ENCODE peak calls at places on chromosomes 12 and 14, in eight cellular contexts. D, J, E, S, X, A, F and N are unnamed samples.
A peak's percentile ranks its signal among the peaks of the same experiment; 100 is the strongest.

GRCh38 chr12:108103517-108103916 is 25.6 kb upstream of the WSCD2 start:
- DNase-seq in D (no peak), S (no peak), X (no peak), F (no peak), E (no peak), J (no peak), A (no peak), N (no peak)

GRCh38 chr14:106809615-106810014 is 1283.2 kb downstream of the TMEM121 start:
- DNase-seq in F (no peak), S (no peak), J (no peak), E (no peak), X (no peak), A (no peak), D (no peak), N (no peak)

GRCh38 chr12:54428050-54429013 is 9.3 kb upstream of the ITGA5 start:
- DNase-seq in D (no peak), J (no peak), A (no peak), F (no peak), E (no peak), X (no peak), S (no peak), N (no peak)

GRCh38 chr12:116143883-116144266 is 133.6 kb downstream of the MED13L start:
- DNase-seq in D (no peak), S (no peak), F (peak; percentile 48), A (no peak), X (no peak), E (no peak), J (no peak), N (no peak)

GRCh38 chr12:9829990-9830389 is 2.7 kb downstream of the KLRF1 start:
- DNase-seq in E (no peak), X (no peak), A (no peak), D (no peak), S (no peak), F (no peak), J (no peak), N (no peak)

GRCh38 chr12:10361622-10362021 is 28.2 kb downstream of the KLRK1 start:
- DNase-seq in D (no peak), J (no peak), E (no peak), A (no peak), X (no peak), S (no peak), F (no peak), N (peak; percentile 27)

GRCh38 chr14:25007832-25008231 is 42.1 kb downstream of the STXBP6 start:
- DNase-seq in A (no peak), S (no peak), D (no peak), E (no peak), F (peak; percentile 30), J (no peak), X (no peak), N (no peak)

GRCh38 chr14:93751946-93752660 is 36.2 kb downstream of the PRIMA1 start:
- DNase-seq in E (no peak), A (no peak), J (no peak), D (no peak), X (no peak), F (no peak), S (no peak), N (no peak)

GRCh38 chr14:40312296-40312695 is 880.1 kb upstream of the FBXO33 start:
- DNase-seq in X (no peak), S (no peak), D (no peak), F (no peak), J (no peak), E (no peak), A (no peak), N (no peak)

GRCh38 chr14:40308240-40308639 is 876.0 kb upstream of the FBXO33 start:
- DNase-seq in S (no peak), E (no peak), X (no peak), A (no peak), D (no peak), F (no peak), J (no peak), N (no peak)

GRCh38 chr14:40309124-40309523 is 876.9 kb upstream of the FBXO33 start:
- DNase-seq in A (no peak), E (no peak), D (no peak), S (no peak), F (no peak), X (no peak), J (no peak), N (no peak)
- H3K9me3 ChIP-seq in A (no peaks in the 10 kb centered on the region), E (peaks cover 6% of the 10 kb centered on the region), D (no peaks in the 10 kb centered on the region), S (no peaks in the 10 kb centered on the region), F (no peaks in the 10 kb centered on the region), X (no peaks in the 10 kb centered on the region), J (no peaks in the 10 kb centered on the region), N (peaks cover 3% of the 10 kb centered on the region)

GRCh38 chr12:63865448-63865847 is 20.9 kb downstream of the SRGAP1 start:
- DNase-seq in D (no peak), X (no peak), S (no peak), F (no peak), A (no peak), J (no peak), E (no peak), N (no peak)

GRCh38 chr12:63864456-63864709 is 19.9 kb downstream of the SRGAP1 start:
- DNase-seq in E (no peak), F (no peak), J (no peak), S (no peak), D (no peak), A (no peak), X (no peak), N (no peak)

GRCh38 chr12:63857771-63858670 is 13.5 kb downstream of the SRGAP1 start:
- DNase-seq in F (no peak), E (no peak), X (no peak), A (no peak), J (no peak), S (no peak), D (no peak), N (no peak)

GRCh38 chr12:63863658-63864455 is 19.4 kb downstream of the SRGAP1 start:
- DNase-seq in A (no peak), D (no peak), J (no peak), X (no peak), S (no peak), E (no peak), F (no peak), N (no peak)

DNA sequence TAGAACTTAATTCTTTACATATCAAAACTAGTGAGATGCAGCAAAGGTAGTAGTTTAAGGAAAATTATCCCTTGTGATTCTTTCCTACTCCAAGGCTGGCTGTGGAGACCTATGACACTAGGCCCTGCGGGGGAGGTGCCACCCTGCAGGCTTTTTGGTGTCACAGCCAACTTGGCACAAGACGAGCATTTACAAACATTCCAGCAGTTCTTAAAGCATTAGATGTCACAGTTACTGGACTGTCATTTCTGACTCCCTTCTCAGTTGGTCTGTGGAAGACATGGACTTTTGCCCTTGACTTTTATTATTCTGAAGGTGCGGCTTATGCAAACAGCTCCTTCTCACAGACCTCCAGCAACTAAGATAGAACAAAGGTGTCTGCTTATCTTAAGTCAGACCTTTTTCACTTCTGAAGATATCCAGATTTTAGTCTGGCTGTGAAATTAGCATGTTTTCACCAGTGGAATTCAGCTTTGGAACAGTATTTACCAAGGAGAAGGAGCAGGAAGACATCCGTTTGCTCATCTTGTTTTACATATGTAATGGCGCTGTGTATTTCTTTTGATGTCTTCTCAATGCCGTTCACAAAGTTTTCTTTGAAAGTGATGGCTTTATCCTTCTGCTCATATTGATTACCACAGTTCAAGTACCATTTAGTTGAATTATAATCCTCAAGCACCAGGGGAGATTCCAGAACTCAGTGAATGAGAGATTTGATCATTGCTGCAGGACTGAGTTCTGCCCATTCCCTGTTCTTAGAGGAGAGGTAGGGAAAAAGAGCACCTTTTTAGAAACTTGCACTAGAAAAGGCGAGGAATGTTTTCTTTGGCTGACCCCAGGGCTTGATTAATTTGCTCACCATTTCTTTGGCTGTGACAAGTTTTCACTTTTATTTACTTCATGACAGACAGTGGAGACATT is 17.9 kb downstream of the SRGAP1 start:
- DNase-seq in S (no peak), D (no peak), E (no peak), J (no peak), X (peak; percentile 67), A (no peak), F (peak; percentile 66), N (no peak)
- H3K27ac ChIP-seq in S (peak overlapping the region; percentile 23), D (no peak overlapping the region), E (no peak overlapping the region), J (no peak overlapping the region), X (peak overlapping the region; percentile 93), A (no peak overlapping the region), F (no peak overlapping the region), N (no peak overlapping the region)

GRCh38 chr14:31792726-31793125 is 231.5 kb downstream of the NUBPL start:
- DNase-seq in J (no peak), D (no peak), S (no peak), A (no peak), F (no peak), X (no peak), E (no peak), N (no peak)

GRCh38 chr14:31785574-31785973 is 224.4 kb downstream of the NUBPL start:
- DNase-seq in S (no peak), X (no peak), F (no peak), A (no peak), J (no peak), D (no peak), E (no peak), N (no peak)

GRCh38 chr14:31781578-31781977 is 220.4 kb downstream of the NUBPL start:
- DNase-seq in S (no peak), E (no peak), A (no peak), X (no peak), D (no peak), F (peak; percentile 6), J (no peak), N (no peak)

GRCh38 chr14:31788340-31788739 is 227.1 kb downstream of the NUBPL start:
- DNase-seq in D (no peak), F (no peak), E (no peak), S (no peak), J (no peak), X (no peak), A (no peak), N (no peak)

DNA sequence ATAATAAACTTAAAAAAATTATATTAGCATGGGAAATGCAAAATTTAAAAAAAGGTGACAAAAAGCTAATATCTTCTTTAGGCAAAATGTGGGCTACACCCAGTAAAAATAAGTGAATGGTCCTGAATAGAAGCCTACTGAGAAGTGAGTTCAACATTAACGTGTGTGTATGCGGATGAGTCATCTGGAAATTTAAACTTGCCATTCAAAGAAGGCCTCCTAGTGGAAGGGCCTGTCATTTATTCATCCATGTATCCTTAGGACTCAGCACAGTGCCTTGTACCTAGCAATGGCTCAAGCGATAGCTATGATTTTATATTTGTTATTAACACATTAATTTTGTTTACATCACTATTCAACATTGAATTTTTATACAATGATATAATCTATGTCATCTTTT is 226.2 kb downstream of the NUBPL start:
- DNase-seq in J (no peak), S (no peak), E (no peak), D (no peak), X (no peak), F (peak; percentile 44), A (no peak), N (no peak)
- TF ChIP-seq CTCF in J (no peak), S (no peak), E (no peak), D (no peak), X (no peak), F (peak; percentile 28), A (no peak), N (peak; percentile 25)

GRCh38 chr14:65072937-65073336 is 29.4 kb downstream of the MAX start:
- DNase-seq in S (no peak), X (no peak), E (no peak), A (no peak), D (no peak), F (no peak), J (no peak), N (no peak)

GRCh38 chr14:65071544-65071943 is 30.8 kb downstream of the MAX start:
- DNase-seq in S (no peak), J (no peak), A (no peak), E (no peak), F (no peak), X (no peak), D (no peak), N (no peak)

GRCh38 chr14:65072256-65072655 is 30.1 kb downstream of the MAX start:
- DNase-seq in S (no peak), D (no peak), J (no peak), E (no peak), F (no peak), A (no peak), X (no peak), N (no peak)

GRCh38 chr14:65070710-65071033 is 31.6 kb downstream of the MAX start:
- DNase-seq in X (no peak), D (no peak), S (no peak), J (no peak), F (peak; percentile 26), A (peak; percentile 36), E (no peak), N (no peak)

DNA sequence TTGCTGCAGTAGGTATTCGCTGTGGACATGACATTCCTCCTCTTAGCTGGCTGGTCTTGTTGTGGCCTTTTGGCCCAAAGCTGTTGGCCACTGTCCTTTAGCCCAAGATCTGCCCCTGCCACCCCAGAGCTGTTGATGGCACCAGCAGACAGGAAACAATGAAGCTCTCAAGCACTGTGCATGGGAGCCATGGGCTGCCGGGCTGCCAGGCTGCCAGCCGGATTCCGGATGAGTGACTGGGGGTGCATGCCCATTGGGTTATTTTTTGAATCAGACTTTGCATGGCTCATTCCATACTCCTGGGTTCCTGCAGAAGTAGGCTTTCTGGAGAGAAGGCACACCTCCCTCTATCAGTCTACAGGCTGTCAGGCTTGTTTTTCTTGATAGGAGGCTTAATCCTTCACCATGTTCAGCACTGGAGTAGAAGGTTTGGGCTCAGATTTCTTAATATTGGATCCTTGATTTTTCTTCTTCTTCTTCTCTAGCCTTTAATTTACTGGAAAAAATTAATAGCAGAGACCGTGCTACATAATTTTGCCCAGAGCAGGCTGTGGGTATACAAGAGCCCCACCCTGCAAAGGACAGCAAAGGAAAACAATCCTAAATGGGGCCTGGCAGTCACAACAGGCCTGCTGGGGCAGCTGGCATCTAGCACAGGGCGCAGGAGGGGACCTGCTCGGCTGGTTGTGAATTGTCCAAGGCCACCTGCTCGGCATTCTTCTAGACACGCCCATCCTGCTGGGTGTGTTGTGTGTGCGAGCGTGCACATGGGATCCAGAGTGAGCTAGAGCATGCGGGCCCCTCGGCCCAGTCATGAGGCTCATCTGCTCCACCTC is 32.2 kb downstream of the MAX start:
- DNase-seq in A (no peak), D (no peak), J (no peak), E (no peak), F (no peak), S (no peak), X (no peak), N (no peak)
- H3K9me3 ChIP-seq in A (no peaks in the 10 kb centered on the region), D (no peaks in the 10 kb centered on the region), J (no peaks in the 10 kb centered on the region), E (no peaks in the 10 kb centered on the region), F (no peaks in the 10 kb centered on the region), S (no peaks in the 10 kb centered on the region), X (no peaks in the 10 kb centered on the region), N (no peaks in the 10 kb centered on the region)